ENCODE peak calls at places on chromosomes 13 and 19, in seven cellular contexts. U is mesenchymal stem cell; D is glutamatergic neuron; J is KBM-7; K is hepatic stellate cell; R is GM12864; S is CD8-positive, alpha-beta memory T cell. W is an unnamed sample.
A peak's percentile ranks its signal among the peaks of the same experiment; 100 is the strongest.

GRCh38 chr19:16877581-16877980 is 11.2 kb upstream of the F2RL3 start:
- DNase-seq in J (no peak), R (no peak), S (no peak), K (no peak), D (no peak), U (no peak), W (no peak)

GRCh38 chr13:98824376-98825160 is 72.1 kb upstream of the SLC15A1 start:
- DNase-seq in J (no peak), K (no peak), S (no peak), R (no peak), D (no peak), U (no peak), W (no peak)

GRCh38 chr13:99517577-99517976 is 16.3 kb downstream of the TM9SF2 start:
- DNase-seq in K (no peak), U (no peak), S (no peak), J (no peak), R (no peak), D (no peak), W (no peak)

GRCh38 chr13:32610538-32610937 is 24.3 kb downstream of the PDS5B start:
- DNase-seq in U (no peak), R (no peak), J (no peak), K (no peak), D (no peak), S (no peak), W (no peak)

GRCh38 chr13:20796791-20797513 is 23.2 kb upstream of the EEF1AKMT1 start:
- DNase-seq in J (peak; percentile 49), R (no peak), D (no peak), K (peak; percentile 43), S (no peak), U (peak; percentile 48), W (peak; percentile 34)

GRCh38 chr13:40215311-40215710 is 451.1 kb downstream of the FOXO1 start:
- DNase-seq in S (no peak), U (no peak), K (no peak), J (peak; percentile 8), R (no peak), D (no peak), W (no peak)

GRCh38 chr19:8681345-8682021 is 17.1 kb downstream of the ACTL9 start:
- DNase-seq in S (no peak), R (no peak), D (no peak), U (no peak), J (peak; percentile 25), K (no peak), W (no peak)

GRCh38 chr13:113116206-113116800 is 6.3 kb upstream of the F10 start:
- DNase-seq in K (no peak), U (no peak), J (no peak), D (no peak), S (no peak), R (no peak), W (no peak)

GRCh38 chr19:19594371-19594770 is 24.1 kb downstream of the PBX4 start:
- DNase-seq in S (no peak), J (no peak), U (no peak), R (no peak), D (no peak), K (no peak), W (no peak)